ENCODE peak calls at places on chromosomes 12 and 14, in five cellular contexts. One of them, this sample, is unnamed.

GRCh38 chr12:19970116-19970515 is 398.2 kb upstream of the PDE3A start:
- DNase-seq in pancreas: no peak
- DNase-seq in spleen: no peak
- DNase-seq in WTC11: no peak
- DNase-seq in sigmoid colon: no peak
- DNase-seq in this sample: no peak

GRCh38 chr14:59688224-59689170 is 111.9 kb upstream of the CCDC175 start:
- DNase-seq in spleen: no peak
- DNase-seq in WTC11: peak
- DNase-seq in pancreas: no peak
- DNase-seq in sigmoid colon: no peak
- DNase-seq in this sample: no peak

GRCh38 chr12:52379536-52379935 is 5.9 kb downstream of the KRT84 start:
- DNase-seq in spleen: no peak
- DNase-seq in pancreas: no peak
- DNase-seq in sigmoid colon: no peak
- DNase-seq in WTC11: no peak
- DNase-seq in this sample: no peak

GRCh38 chr12:132522586-132523380 is 32.8 kb downstream of the FBRSL1 start:
- DNase-seq in spleen: no peak
- DNase-seq in WTC11: no peak
- DNase-seq in pancreas: no peak
- DNase-seq in sigmoid colon: no peak
- DNase-seq in this sample: no peak

GRCh38 chr14:100290607-100291304 is 15.5 kb downstream of the SLC25A29 start:
- DNase-seq in pancreas: no peak
- DNase-seq in WTC11: peak
- DNase-seq in spleen: peak
- DNase-seq in sigmoid colon: no peak
- DNase-seq in this sample: peak

GRCh38 chr12:127533353-127533752 is 733.6 kb upstream of the TMEM132C start:
- DNase-seq in WTC11: no peak
- DNase-seq in pancreas: no peak
- DNase-seq in spleen: no peak
- DNase-seq in sigmoid colon: no peak
- DNase-seq in this sample: no peak

GRCh38 chr12:6688543-6688999 is 604 bp downstream of the ZNF384 start:
- DNase-seq in WTC11: no peak
- DNase-seq in spleen: peak
- DNase-seq in pancreas: peak
- DNase-seq in sigmoid colon: no peak
- DNase-seq in this sample: no peak

GRCh38 chr12:80187660-80188090 is 88.3 kb downstream of the OTOGL start:
- DNase-seq in WTC11: no peak
- DNase-seq in pancreas: no peak
- DNase-seq in sigmoid colon: no peak
- DNase-seq in spleen: no peak
- DNase-seq in this sample: no peak

GRCh38 chr14:75542585-75543091 is 20.4 kb downstream of the BATF start:
- DNase-seq in spleen: peak
- DNase-seq in pancreas: no peak
- DNase-seq in WTC11: no peak
- DNase-seq in sigmoid colon: peak
- DNase-seq in this sample: no peak

GRCh38 chr14:95119336-95119735 is 38.0 kb downstream of the DICER1 start:
- DNase-seq in sigmoid colon: no peak
- DNase-seq in spleen: no peak
- DNase-seq in WTC11: no peak
- DNase-seq in pancreas: no peak
- DNase-seq in this sample: no peak

GRCh38 chr14:102805454-102805891 is 28.2 kb downstream of the TRAF3 start:
- DNase-seq in WTC11: no peak
- DNase-seq in pancreas: no peak
- DNase-seq in spleen: no peak
- DNase-seq in sigmoid colon: no peak
- DNase-seq in this sample: peak

GRCh38 chr14:69501362-69501964 is 16.9 kb downstream of the PLEKHD1 start:
- DNase-seq in pancreas: no peak
- DNase-seq in sigmoid colon: no peak
- DNase-seq in WTC11: no peak
- DNase-seq in spleen: peak
- DNase-seq in this sample: no peak

GRCh38 chr12:92294676-92295440 is 149.2 kb upstream of the BTG1 start:
- DNase-seq in pancreas: no peak
- DNase-seq in WTC11: no peak
- DNase-seq in spleen: no peak
- DNase-seq in sigmoid colon: no peak
- DNase-seq in this sample: no peak

GRCh38 chr12:64332938-64333337 is 57.6 kb downstream of the C12orf56 start:
- DNase-seq in spleen: no peak
- DNase-seq in pancreas: no peak
- DNase-seq in WTC11: no peak
- DNase-seq in sigmoid colon: no peak
- DNase-seq in this sample: no peak

GRCh38 chr12:94872671-94873367 is 130.7 kb downstream of the NDUFA12 start:
- DNase-seq in spleen: peak
- DNase-seq in sigmoid colon: no peak
- DNase-seq in pancreas: peak
- DNase-seq in WTC11: peak
- DNase-seq in this sample: peak

GRCh38 chr14:32460267-32460666 is 131.2 kb downstream of the AKAP6 start:
- DNase-seq in spleen: no peak
- DNase-seq in sigmoid colon: no peak
- DNase-seq in WTC11: no peak
- DNase-seq in pancreas: no peak
- DNase-seq in this sample: no peak

GRCh38 chr12:14910090-14910915 is 24.6 kb upstream of the MGP start:
- DNase-seq in WTC11: no peak
- DNase-seq in spleen: no peak
- DNase-seq in pancreas: no peak
- DNase-seq in sigmoid colon: no peak
- DNase-seq in this sample: no peak

GRCh38 chr14:73634333-73634833 is 10.4 kb upstream of the DNAL1 start:
- DNase-seq in sigmoid colon: peak
- DNase-seq in spleen: no peak
- DNase-seq in pancreas: no peak
- DNase-seq in WTC11: peak
- DNase-seq in this sample: no peak

GRCh38 chr12:80979821-80980220 is 42.1 kb upstream of the LIN7A start:
- DNase-seq in WTC11: no peak
- DNase-seq in pancreas: no peak
- DNase-seq in spleen: no peak
- DNase-seq in sigmoid colon: no peak
- DNase-seq in this sample: no peak

GRCh38 chr14:88829188-88829587 is 4.7 kb downstream of the TTC8 start:
- DNase-seq in WTC11: no peak
- DNase-seq in pancreas: no peak
- DNase-seq in spleen: no peak
- DNase-seq in sigmoid colon: no peak
- DNase-seq in this sample: no peak

GRCh38 chr12:91226-91625 is 24.7 kb downstream of the IQSEC3 start:
- DNase-seq in sigmoid colon: no peak
- DNase-seq in WTC11: no peak
- DNase-seq in spleen: no peak
- DNase-seq in pancreas: no peak
- DNase-seq in this sample: no peak

GRCh38 chr12:122862872-122863701 is 27.8 kb downstream of the HIP1R start:
- DNase-seq in WTC11: peak
- DNase-seq in spleen: peak
- DNase-seq in pancreas: peak
- DNase-seq in sigmoid colon: peak
- DNase-seq in this sample: no peak

GRCh38 chr14:26621366-26621765 is 23.5 kb upstream of the NOVA1 start:
- DNase-seq in spleen: no peak
- DNase-seq in sigmoid colon: no peak
- DNase-seq in pancreas: no peak
- DNase-seq in WTC11: no peak
- DNase-seq in this sample: no peak

GRCh38 chr12:3265406-3265805 is 188.2 kb downstream of the TSPAN9 start:
- DNase-seq in spleen: no peak
- DNase-seq in WTC11: no peak
- DNase-seq in sigmoid colon: no peak
- DNase-seq in pancreas: no peak
- DNase-seq in this sample: no peak

GRCh38 chr12:2311001-2311778 is 258.4 kb downstream of the CACNA1C start:
- DNase-seq in pancreas: no peak
- DNase-seq in sigmoid colon: no peak
- DNase-seq in spleen: no peak
- DNase-seq in WTC11: no peak
- DNase-seq in this sample: no peak

GRCh38 chr12:28222959-28223662 is 32.9 kb downstream of the CCDC91 start:
- DNase-seq in spleen: no peak
- DNase-seq in sigmoid colon: no peak
- DNase-seq in pancreas: no peak
- DNase-seq in WTC11: no peak
- DNase-seq in this sample: no peak

GRCh38 chr12:14694145-14694544 is 2.3 kb downstream of the GUCY2C start:
- DNase-seq in pancreas: no peak
- DNase-seq in sigmoid colon: no peak
- DNase-seq in WTC11: no peak
- DNase-seq in spleen: no peak
- DNase-seq in this sample: no peak

GRCh38 chr12:98578821-98579220 is 14.7 kb upstream of the SLC25A3 start:
- DNase-seq in spleen: no peak
- DNase-seq in pancreas: no peak
- DNase-seq in WTC11: no peak
- DNase-seq in sigmoid colon: no peak
- DNase-seq in this sample: no peak

GRCh38 chr12:105944628-105945027 is 194.1 kb downstream of the NUAK1 start:
- DNase-seq in WTC11: no peak
- DNase-seq in sigmoid colon: no peak
- DNase-seq in spleen: no peak
- DNase-seq in pancreas: no peak
- DNase-seq in this sample: no peak

GRCh38 chr12:70774055-70774454 is 136.8 kb upstream of the PTPRB start:
- DNase-seq in WTC11: no peak
- DNase-seq in pancreas: no peak
- DNase-seq in spleen: no peak
- DNase-seq in sigmoid colon: no peak
- DNase-seq in this sample: no peak

GRCh38 chr14:73323889-73324535 is 86.7 kb downstream of the PAPLN start:
- DNase-seq in spleen: no peak
- DNase-seq in pancreas: no peak
- DNase-seq in sigmoid colon: no peak
- DNase-seq in WTC11: no peak
- DNase-seq in this sample: no peak

DNA sequence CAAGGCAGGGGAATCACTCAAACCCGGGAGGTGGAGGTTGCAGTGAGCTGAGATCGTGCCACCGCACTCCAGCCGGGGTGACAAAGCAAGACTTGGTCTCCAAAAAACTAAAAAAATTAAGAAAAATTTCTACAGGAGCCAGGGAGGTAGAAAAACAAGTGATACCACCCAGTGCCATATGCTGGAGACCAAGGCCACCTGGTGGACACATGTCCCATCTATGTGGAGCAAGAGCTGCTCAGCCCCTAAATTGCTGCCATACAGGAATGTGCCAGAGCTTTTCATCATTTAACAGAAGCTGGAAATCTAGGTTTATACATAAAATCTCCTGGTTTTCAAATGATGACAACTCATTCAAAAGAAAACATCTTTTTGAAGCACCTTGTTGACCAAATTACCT is 61.4 kb upstream of the ELK3 start:
- DNase-seq in WTC11: no peak
- DNase-seq in spleen: no peak
- DNase-seq in pancreas: no peak
- DNase-seq in sigmoid colon: no peak
- DNase-seq in this sample: no peak
- TF ChIP-seq CTCF in WTC11: no peak
- TF ChIP-seq CTCF in spleen: no peak
- TF ChIP-seq CTCF in pancreas: no peak
- TF ChIP-seq CTCF in sigmoid colon: no peak
- TF ChIP-seq CTCF in this sample: peak

DNA sequence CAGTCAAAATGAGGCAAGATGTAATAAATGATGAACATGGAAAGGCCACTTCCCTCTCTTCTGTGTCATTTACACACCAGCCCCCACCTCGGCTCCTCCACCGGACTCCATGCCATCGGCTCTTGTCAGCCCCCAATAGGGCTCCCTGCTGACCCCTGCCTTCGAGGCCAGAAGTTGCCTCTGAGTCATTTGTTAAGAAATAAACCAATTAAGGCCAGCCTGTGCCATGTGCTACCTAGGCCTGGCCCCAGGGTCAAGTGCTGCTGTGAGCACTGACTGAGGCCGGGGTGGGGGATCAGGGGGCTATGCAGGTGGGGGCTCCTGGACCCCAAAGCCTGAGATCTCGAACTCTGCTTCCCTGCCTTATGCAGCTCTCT is 53.2 kb downstream of the TESC start:
- DNase-seq in pancreas: no peak
- DNase-seq in WTC11: peak
- DNase-seq in sigmoid colon: no peak
- DNase-seq in spleen: no peak
- DNase-seq in this sample: no peak
- TF ChIP-seq CTCF in pancreas: no peak
- TF ChIP-seq CTCF in WTC11: no peak
- TF ChIP-seq CTCF in sigmoid colon: no peak
- TF ChIP-seq CTCF in spleen: no peak
- TF ChIP-seq CTCF in this sample: peak

DNA sequence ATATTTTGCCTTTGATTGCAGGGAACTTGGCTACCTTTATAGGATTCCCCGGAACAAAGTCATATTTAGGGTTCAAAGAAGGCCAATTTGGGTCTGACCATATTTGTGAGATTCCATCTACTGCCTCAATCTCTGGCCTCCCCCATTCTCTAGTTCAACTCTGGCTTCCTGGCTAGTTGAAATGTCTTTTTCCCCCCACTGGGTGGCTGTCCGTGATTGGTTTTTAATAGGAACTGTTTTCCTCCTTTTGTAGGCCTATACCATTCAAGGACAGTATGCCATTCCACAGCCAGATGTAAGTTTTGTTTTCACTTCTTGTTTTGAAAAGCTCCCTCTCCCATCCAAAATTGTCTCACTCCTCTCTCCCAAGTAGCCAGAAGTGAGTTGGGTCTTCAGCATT is 13.8 kb downstream of the PCBP2 start:
- DNase-seq in WTC11: no peak
- DNase-seq in spleen: no peak
- DNase-seq in sigmoid colon: no peak
- DNase-seq in pancreas: no peak
- DNase-seq in this sample: no peak
- TF ChIP-seq CTCF in WTC11: no peak
- TF ChIP-seq CTCF in spleen: no peak
- TF ChIP-seq CTCF in sigmoid colon: no peak
- TF ChIP-seq CTCF in pancreas: no peak
- TF ChIP-seq CTCF in this sample: peak

GRCh38 chr12:12922191-12922616 is 29.8 kb downstream of the GPRC5D start:
- DNase-seq in spleen: no peak
- DNase-seq in sigmoid colon: no peak
- DNase-seq in pancreas: no peak
- DNase-seq in WTC11: no peak
- DNase-seq in this sample: no peak
- TF ChIP-seq CTCF in spleen: no peak
- TF ChIP-seq CTCF in sigmoid colon: no peak
- TF ChIP-seq CTCF in pancreas: no peak
- TF ChIP-seq CTCF in WTC11: no peak
- TF ChIP-seq CTCF in this sample: no peak

GRCh38 chr14:77325746-77326094 is 4.9 kb downstream of the GSTZ1 start:
- DNase-seq in sigmoid colon: no peak
- DNase-seq in WTC11: no peak
- DNase-seq in spleen: no peak
- DNase-seq in pancreas: no peak
- DNase-seq in this sample: no peak
- TF ChIP-seq CTCF in sigmoid colon: no peak
- TF ChIP-seq CTCF in WTC11: no peak
- TF ChIP-seq CTCF in spleen: no peak
- TF ChIP-seq CTCF in pancreas: no peak
- TF ChIP-seq CTCF in this sample: no peak